ENCODE peak calls at places on chromosomes 13 and 19, in eight cellular contexts. X, Y, V, C, R, F, E and G are unnamed samples.

GRCh38 chr13:50800091-50800739 is 43.3 kb downstream of the DLEU7 start:
- DNase-seq in C (no peak), R (no peak), F (no peak), X (no peak), E (no peak), V (no peak), Y (no peak), G (no peak)

GRCh38 chr19:2014731-2015610 is 543 bp downstream of the BTBD2 start:
- DNase-seq in X (peak; percentile 55), R (peak; percentile 37), C (no peak), Y (no peak), E (no peak), F (no peak), V (no peak), G (no peak)

GRCh38 chr19:19165396-19165795 is 4.7 kb downstream of the MEF2B start:
- DNase-seq in C (no peak), F (no peak), V (no peak), E (no peak), Y (no peak), X (no peak), R (no peak), G (no peak)

GRCh38 chr19:8457802-8458201 is 13.0 kb downstream of the HNRNPM start:
- DNase-seq in R (no peak), V (no peak), E (no peak), F (no peak), X (no peak), C (no peak), Y (no peak), G (no peak)

GRCh38 chr13:41700790-41701310 is 243.5 kb downstream of the RGCC start:
- DNase-seq in C (no peak), E (no peak), X (peak; percentile 62), F (peak; percentile 28), R (no peak), V (no peak), Y (no peak), G (no peak)

GRCh38 chr19:44207126-44207803 is 5.1 kb upstream of the ZNF227 start:
- DNase-seq in E (peak; percentile 86), F (peak; percentile 85), Y (peak; percentile 90), C (peak; percentile 87), R (peak; percentile 80), X (peak; percentile 96), V (peak; percentile 91), G (no peak)

GRCh38 chr19:52270266-52270885 is 989 bp downstream of the ZNF766 start:
- DNase-seq in C (no peak), X (no peak), R (peak; percentile 24), V (no peak), Y (no peak), F (no peak), E (no peak), G (no peak)

GRCh38 chr13:48769107-48769704 is 115.5 kb downstream of the CYSLTR2 start:
- DNase-seq in R (peak; percentile 70), Y (peak; percentile 82), F (peak; percentile 95), E (no peak), V (no peak), C (peak; percentile 85), X (peak; percentile 97), G (peak; percentile 86)

DNA sequence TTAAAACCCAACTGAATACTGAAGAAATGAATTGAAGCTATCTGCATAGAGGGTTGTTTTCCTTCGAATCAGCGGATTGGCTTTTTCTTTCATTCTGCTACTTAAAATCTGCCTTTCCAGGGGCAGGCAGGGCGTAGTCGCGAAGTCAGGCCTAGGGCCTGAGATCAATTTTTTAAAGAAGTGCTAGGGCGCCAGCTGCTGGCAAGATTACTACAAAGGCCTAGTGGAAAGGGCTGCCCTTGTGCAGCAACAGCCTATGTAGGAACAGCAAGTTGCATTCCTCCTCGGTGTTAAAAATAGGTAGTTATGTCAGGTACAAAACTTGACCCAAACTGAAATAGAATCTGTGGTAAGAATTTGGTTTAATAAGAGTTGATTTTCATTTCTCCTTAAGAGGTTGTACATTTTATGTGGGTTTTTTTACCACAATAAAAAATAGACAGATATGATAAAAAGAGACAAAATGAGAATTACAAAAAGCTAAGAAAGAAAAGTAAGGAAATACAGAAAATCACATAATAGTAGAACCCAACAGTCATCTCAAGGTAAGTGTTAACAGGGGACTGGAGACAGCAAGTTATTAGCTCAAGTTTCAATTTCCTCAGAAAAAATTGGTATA is 9.5 kb upstream of the URAD start:
- DNase-seq in F (peak; percentile 12), C (peak; percentile 70), E (no peak), X (peak; percentile 58), V (no peak), Y (peak; percentile 76), R (no peak), G (no peak)
- TF ChIP-seq CTCF in F (peak; percentile 70), C (peak; percentile 67), E (no peak), X (no peak), V (no peak), Y (peak; percentile 77), R (peak; percentile 75), G (no peak)

GRCh38 chr19:47310819-47311218 is 1.2 kb downstream of the C5AR1 start:
- DNase-seq in V (no peak), X (peak; percentile 66), R (peak; percentile 86), E (no peak), F (no peak), C (no peak), Y (no peak), G (no peak)

GRCh38 chr19:47312366-47313006 is 2.8 kb downstream of the C5AR1 start:
- DNase-seq in Y (no peak), F (no peak), X (no peak), R (no peak), V (no peak), E (no peak), C (no peak), G (no peak)

GRCh38 chr19:47309608-47310007 is at the start of gene C5AR1:
- DNase-seq in Y (no peak), R (no peak), V (no peak), E (no peak), F (no peak), C (no peak), X (no peak), G (no peak)

GRCh38 chr19:47309038-47309437 is 623 bp upstream of the C5AR1 start:
- DNase-seq in F (no peak), Y (no peak), X (no peak), E (no peak), C (no peak), V (no peak), R (no peak), G (no peak)

DNA sequence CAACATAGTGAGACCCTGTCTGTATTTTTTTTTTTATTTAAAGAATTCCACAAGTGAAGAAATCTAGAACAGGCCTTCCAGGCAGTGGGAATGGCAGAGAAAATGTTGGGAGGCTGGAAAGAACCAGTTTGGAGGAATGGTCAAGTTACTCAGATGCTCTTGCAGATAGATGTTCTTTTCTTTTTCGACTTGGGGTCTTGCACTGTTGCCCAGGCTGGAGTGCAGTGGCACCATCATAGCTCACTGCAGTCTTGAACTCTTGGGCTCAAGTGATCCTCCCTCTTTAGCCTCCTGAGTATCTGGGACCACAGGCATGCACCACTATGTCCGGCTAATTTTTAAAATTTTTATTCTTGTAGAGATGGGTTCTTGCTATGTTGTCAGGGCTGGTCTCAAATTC is 662 bp downstream of the C5AR1 start:
- DNase-seq in X (no peak), Y (no peak), V (no peak), E (no peak), F (no peak), R (no peak), C (no peak), G (no peak)
- H3K27ac ChIP-seq in X (peak overlapping the region; percentile 68), Y (no peak overlapping the region), V (no peak overlapping the region), E (peak overlapping the region; percentile 59), F (no peak overlapping the region), R (peak overlapping the region; percentile 26), C (no peak overlapping the region), G (no peak overlapping the region)

DNA sequence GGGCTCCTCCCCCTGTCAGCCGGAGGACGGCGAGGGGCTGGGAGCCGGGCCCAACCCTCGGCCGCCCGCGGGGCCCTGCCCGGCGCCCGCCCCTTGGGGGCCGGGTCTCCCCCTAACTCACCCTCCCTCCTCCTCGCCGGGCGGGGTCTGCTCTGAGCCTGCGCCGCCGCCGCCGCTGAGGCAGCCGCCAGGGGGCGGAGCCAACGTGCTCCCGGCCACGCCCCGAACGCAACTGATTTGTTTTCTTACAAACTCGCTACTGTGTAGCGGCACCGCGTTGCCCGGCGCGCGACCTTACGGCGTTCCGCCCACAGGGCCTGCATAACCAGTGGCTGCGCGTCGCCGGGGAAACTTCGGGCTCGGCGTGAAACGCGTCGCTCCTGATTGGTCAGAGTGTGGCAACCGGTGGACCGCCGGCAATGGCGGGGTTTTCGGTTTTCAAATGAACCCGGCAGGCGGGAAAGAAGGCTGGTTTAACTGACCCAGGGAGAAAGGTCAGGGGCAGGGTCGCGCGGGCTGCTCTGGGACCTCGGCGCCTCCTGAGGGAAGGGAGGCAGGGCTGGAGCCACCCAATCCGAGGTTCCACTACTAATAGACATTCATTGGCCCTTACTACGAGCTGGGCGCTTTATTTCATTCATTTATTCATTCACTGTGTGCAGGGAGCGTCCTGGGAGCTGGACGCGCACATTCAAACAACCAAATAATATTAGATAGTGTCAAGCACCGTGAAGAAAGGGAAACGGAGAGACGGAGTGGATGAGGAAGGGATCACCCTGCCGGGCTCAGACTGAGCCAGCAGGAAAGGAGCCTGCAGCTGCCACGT is at the start of gene CDKN2D:
- DNase-seq in X (peak; percentile 100), V (peak; percentile 100), C (peak; percentile 98), F (peak; percentile 100), Y (peak; percentile 100), R (peak; percentile 97), E (peak; percentile 100), G (peak; percentile 99)
- TF ChIP-seq CTCF in X (peak; percentile 17), V (peak; percentile 52), C (no peak), F (no peak), Y (peak; percentile 31), R (no peak), E (peak; percentile 36), G (peak; percentile 46)

GRCh38 chr19:13010992-13011652 is 15.8 kb downstream of the NFIX start:
- DNase-seq in F (no peak), C (no peak), Y (no peak), E (no peak), V (no peak), X (no peak), R (no peak), G (no peak)

GRCh38 chr19:13007292-13008045 is 12.2 kb downstream of the NFIX start:
- DNase-seq in V (peak; percentile 90), E (no peak), Y (no peak), F (no peak), C (no peak), R (no peak), X (no peak), G (no peak)

GRCh38 chr19:13006431-13007281 is 11.4 kb downstream of the NFIX start:
- DNase-seq in V (peak; percentile 91), X (no peak), Y (no peak), F (no peak), C (no peak), E (no peak), R (no peak), G (no peak)

GRCh38 chr19:13010038-13010991 is 15.0 kb downstream of the NFIX start:
- DNase-seq in F (no peak), X (no peak), C (no peak), R (no peak), V (peak; percentile 80), E (peak; percentile 88), Y (peak; percentile 48), G (no peak)

DNA sequence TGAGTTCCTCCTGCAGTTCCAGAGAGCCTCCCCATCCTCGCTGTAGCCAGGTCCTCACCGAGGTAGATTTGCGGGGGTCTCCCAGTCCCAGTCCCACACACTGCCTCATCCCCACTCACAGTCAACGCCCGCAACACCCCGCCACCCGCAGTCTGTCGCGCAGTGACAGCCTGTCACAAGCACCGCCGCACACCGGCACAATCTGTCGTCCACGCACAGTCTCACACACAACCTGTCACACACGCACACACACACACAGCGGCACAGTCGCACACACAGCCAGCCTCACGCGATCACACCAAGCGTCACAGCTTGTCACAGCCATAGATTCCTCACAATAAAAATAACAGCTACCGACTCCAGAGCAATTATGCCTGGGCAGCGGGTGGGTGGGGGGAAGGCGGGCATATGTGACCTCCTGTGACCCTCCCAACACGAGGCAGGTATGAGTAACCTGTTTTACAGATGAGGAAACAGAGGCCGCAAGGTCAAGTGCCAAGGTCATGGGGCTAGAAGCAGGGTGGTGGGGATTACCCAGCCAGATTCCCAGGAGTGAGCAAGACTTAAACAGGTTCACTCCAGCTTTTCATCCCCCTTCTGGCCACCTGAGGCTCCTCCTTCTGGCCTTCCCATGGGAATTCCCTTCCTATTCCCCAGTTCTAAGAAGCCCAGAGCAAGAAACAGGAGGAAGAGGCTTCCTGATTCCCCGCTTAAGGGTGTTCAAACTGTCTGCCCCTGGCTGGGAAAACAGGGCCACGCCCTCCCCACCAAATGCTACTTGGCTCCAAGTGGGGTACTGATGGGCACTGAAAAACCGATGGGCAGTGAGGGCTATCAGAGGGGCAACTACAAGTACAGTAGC is 13.9 kb downstream of the NFIX start:
- DNase-seq in X (no peak), R (no peak), C (no peak), E (no peak), F (no peak), V (no peak), Y (no peak), G (no peak)
- H3K27ac ChIP-seq in X (no peak overlapping the region), R (no peak overlapping the region), C (no peak overlapping the region), E (peak overlapping the region; percentile 89), F (no peak overlapping the region), V (peak overlapping the region; percentile 99), Y (no peak overlapping the region), G (peak overlapping the region; percentile 99)